ENCODE peak calls at places on chromosome 4, in four cellular contexts. V, G, A and L are unnamed samples.

GRCh38 chr4:43990968-43991367 is 457.6 kb downstream of the KCTD8 start:
- DNase-seq in G (no peak), V (no peak), A (no peak), L (no peak)

GRCh38 chr4:141391293-141391692 is 170.6 kb downstream of the ZNF330 start:
- DNase-seq in V (peak), G (no peak), A (peak), L (no peak)

GRCh38 chr4:178602833-178603232 is 1160.6 kb upstream of the AGA start:
- DNase-seq in G (no peak), A (peak), V (no peak), L (no peak)

GRCh38 chr4:52643846-52644245 is 15.3 kb downstream of the USP46 start:
- DNase-seq in A (peak), V (no peak), G (peak), L (no peak)

GRCh38 chr4:147778942-147779341 is 47.1 kb downstream of the ARHGAP10 start:
- DNase-seq in V (no peak), A (no peak), G (no peak), L (no peak)

GRCh38 chr4:120007171-120007894 is 59.3 kb downstream of the MAD2L1 start:
- DNase-seq in G (no peak), V (peak), A (peak), L (peak)

GRCh38 chr4:2077537-2078460 is 18.7 kb downstream of the NAT8L start:
- DNase-seq in G (peak), A (no peak), V (no peak), L (no peak)

GRCh38 chr4:152643153-152644035 is 36.4 kb downstream of the TMEM154 start:
- DNase-seq in A (no peak), V (no peak), G (peak), L (no peak)

GRCh38 chr4:169665039-169665732 is 44.8 kb downstream of the CLCN3 start:
- DNase-seq in A (no peak), G (no peak), V (no peak), L (no peak)

GRCh38 chr4:82230310-82230709 is 143.5 kb downstream of the HNRNPD start:
- DNase-seq in V (no peak), A (peak), G (no peak), L (no peak)

GRCh38 chr4:86306816-86307215 is 53.0 kb downstream of the MAPK10 start:
- DNase-seq in G (no peak), V (peak), A (peak), L (peak)

GRCh38 chr4:28443786-28444412 is 1583.3 kb downstream of the STIM2 start:
- DNase-seq in A (peak), V (peak), G (no peak), L (no peak)
- TF ChIP-seq CTCF in A (no peak), V (no peak), G (no peak), L (no peak)

DNA sequence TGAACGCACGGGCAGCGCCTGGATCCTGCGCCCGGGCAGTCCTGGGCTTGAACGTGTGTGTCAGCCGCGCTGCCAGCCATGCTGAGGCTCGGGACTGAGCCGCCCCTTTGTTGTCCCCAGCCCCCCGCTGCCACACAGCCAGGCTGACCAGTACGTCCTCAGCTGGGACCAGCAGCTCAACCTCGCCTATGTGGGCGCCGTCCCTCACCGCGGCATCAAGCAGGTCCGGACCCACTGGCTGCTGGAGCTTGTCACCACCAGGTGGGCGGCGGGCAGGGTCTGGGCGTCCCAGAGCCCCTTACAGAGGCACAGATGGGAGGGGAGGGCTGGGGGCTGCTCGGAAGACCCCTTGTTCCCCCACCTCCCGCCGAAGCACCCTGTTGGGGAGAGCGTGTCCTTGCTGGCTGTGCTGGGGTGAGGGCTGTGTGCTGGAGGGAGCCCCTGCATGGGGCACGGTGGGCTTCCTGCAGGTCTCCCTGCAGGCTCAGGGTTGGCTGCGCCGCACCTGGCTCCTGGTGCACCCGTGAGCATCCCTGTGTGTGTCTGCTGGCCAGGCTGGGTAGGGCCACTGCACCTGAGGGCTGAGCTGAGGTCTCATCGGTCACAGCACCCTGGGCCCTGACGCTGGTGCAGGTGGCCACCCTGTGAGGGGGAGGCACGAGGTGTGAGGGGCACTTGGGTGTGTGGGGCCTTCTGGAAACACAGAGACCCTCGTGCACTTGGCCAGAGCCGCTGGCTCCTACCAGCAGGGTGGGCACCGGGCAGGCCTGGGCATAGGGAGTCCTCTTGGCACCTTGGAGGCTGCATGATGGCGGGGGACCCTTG is 1.1 kb downstream of the IDUA start:
- DNase-seq in V (no peak), G (no peak), A (no peak), L (no peak)
- H3K4me3 ChIP-seq in V (peak), G (peak), A (peak), L (peak)

GRCh38 chr4:163048447-163048846 is 118.2 kb downstream of the NAF1 start:
- DNase-seq in G (no peak), V (no peak), A (peak), L (no peak)
- TF ChIP-seq CTCF in G (peak), V (peak), A (peak), L (peak)

GRCh38 chr4:84500386-84501196 is 1.5 kb upstream of the NKX6-1 start:
- DNase-seq in A (no peak), V (no peak), G (no peak), L (no peak)
- H3K4me3 ChIP-seq in A (no peak), V (no peak), G (no peak), L (no peak)

DNA sequence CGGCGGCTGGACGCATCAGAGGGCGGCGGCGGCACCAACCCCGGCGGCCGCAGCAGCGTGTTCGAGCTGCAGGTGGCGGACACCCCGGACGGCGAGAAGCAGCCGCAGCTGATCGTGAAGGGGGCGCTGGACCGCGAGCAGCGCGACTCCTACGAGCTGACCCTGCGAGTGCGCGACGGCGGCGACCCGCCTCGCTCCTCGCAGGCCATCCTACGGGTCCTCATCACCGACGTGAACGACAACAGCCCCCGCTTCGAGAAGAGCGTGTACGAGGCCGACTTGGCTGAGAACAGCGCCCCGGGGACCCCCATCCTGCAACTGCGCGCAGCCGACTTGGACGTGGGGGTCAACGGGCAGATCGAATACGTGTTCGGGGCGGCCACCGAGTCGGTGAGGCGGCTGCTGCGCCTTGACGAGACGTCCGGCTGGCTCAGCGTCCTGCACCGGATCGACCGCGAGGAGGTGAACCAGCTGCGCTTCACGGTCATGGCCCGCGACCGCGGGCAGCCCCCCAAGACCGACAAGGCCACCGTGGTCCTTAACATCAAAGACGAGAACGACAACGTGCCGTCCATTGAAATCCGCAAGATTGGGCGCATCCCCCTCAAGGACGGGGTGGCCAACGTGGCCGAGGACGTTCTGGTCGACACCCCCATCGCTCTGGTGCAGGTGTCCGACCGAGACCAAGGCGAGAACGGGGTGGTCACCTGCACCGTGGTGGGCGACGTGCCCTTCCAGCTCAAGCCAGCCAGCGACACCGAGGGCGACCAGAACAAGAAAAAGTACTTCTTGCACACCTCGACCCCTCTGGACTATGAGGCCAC is 2.1 kb downstream of the PCDH7 start:
- DNase-seq in V (no peak), G (no peak), A (no peak), L (no peak)
- TF ChIP-seq CTCF in V (no peak), G (no peak), A (peak), L (no peak)

DNA sequence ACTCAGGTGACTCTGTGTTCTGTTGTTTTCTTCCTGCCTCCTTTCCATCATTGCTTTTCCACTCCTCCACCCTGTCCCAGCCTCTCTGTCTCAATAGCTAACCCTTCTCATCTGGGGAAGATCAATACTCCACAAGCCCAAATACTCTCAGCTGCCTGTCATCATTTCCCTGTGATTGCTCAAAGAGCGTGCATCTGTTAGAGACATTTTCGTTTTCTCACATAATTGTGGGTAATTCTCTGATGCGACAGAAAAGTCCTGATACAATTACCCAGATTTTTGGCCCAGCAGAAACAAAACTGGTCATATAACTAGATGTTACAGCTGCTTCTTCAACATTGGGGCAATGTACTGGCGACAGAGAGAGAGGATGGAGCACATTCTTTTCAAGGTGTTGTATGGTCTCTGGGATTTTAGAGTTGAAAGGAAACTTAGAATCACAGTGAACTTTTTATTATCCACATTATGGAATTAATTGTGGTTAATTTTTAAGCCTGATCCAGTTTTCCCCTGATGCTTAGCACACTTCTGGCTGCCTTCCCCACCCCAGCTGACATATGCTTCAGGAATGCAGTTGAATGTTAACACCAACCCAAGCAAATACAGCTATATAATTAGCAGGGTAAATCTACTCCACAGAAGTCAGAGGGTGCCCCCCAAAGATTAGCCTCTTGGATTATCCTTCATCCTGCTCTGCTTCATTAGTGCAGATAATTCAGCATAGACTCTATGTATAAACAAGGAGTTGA is 171.4 kb upstream of the ANXA3 start:
- DNase-seq in G (no peak), A (no peak), V (peak), L (no peak)
- H3K4me3 ChIP-seq in G (no peak), A (no peak), V (no peak), L (no peak)

GRCh38 chr4:69154021-69154420 is 57.7 kb downstream of the UGT2B7 start:
- DNase-seq in V (no peak), G (no peak), A (no peak), L (no peak)

DNA sequence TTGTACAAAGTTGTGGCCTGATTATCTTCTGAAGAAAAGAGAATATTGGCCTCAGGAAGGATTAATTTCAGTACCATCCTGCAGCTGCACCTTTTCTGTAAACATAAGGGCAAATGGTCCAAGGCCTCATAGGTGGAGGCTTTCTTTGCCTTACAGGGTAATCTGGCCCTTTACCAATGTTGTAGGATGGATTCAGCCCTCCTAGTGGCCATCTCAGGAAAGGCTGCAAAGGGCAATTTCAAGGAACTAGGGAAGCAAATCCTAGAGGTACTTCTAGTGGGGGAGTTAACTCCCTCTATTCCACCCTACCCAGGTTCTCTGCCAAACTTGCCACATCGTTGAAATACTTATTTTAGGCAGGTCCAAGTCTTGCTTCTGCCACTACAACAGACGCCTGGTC is 57.6 kb downstream of the UGT2B11 start:
- DNase-seq in G (no peak), V (no peak), A (peak), L (no peak)
- TF ChIP-seq CTCF in G (peak), V (peak), A (peak), L (no peak)

GRCh38 chr4:54093609-54094240 is 6.2 kb upstream of the GSX2 start:
- DNase-seq in V (no peak), A (no peak), G (no peak), L (no peak)
- H3K4me3 ChIP-seq in V (no peak), A (no peak), G (no peak), L (no peak)

DNA sequence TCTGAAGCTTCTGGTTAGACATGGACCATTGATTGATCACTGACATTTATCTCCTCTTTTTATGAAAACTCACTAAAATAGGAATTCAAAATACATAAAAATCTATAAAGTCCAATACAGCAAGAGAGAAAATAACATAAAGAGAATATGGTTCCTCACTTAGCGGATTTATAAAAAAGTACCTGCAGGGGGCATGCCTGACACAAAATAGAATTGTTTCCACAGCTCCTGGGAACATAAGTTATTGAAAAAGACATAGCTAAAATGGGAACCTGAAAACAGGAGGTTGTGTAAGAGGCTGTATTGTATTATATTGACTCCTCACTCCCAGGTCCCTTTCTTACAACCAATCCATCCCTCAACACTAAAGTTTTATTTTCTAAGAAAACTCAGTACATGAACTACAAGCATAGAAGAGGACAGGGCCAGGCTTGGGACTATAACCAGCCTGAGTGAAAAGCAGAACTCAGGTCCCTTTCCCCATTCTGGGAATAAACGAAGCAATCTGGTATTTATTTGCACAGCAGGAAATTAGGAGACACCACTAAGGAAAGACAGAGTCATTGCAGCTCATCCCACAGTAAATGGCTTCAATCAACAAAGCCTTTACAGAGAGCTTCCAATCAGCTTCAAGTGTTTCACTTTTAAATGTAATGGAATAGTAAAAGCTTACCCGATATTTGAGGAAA is 121.1 kb upstream of the NDST4 start:
- DNase-seq in G (no peak), A (no peak), V (no peak), L (no peak)
- TF ChIP-seq CTCF in G (no peak), A (no peak), V (no peak), L (no peak)

DNA sequence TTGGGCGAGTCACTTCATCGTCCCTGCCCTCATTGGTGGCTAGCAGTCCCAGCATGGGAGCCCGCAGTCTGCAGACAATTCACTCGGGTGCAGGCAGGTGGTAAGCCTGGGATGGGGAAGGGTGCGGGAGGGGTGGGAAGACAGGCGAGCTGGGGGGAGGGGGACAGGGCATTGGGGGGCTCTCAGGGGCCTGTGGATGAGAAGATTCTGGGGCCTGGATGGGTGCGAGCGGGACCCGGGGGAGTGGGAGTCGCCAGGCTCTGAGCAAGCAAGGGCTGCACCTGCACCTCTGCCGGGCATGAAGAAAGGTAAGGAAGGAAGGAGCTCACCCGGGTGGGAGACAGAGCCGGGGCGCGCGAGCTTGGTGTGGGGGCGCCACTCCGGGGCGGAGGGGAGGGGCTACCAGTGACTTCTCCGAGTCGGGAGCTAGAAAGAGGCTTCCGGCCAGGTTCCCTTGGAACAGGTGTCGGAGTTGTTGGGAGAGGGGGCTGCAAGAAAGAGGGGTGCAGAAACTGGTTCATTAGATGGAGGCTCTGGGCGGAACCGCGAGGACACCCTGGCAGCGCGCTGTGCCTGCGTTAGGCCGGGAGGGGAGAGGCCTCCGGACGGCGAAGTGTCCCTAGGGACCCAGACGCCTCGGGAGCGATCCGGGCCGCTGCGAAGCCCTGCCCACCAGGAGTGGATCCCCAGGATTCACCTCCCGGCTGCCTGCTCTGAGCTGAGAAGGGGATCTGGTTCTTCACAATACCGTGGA is 103.4 kb upstream of the PDLIM3 start:
- DNase-seq in A (peak), G (no peak), V (no peak), L (no peak)
- H3K4me3 ChIP-seq in A (peak), G (no peak), V (peak), L (no peak)